ENCODE peak calls at places on chromosomes 4 and X, in five cellular contexts. V is AG04449, N is neural progenitor cell, T is mucosa of descending colon, R is adrenal gland. K is an unnamed sample.

GRCh38 chr4:121811122-121811521 is 10.0 kb downstream of the EXOSC9 start:
- DNase-seq in V (no peak), N (no peak), T (no peak), R (no peak), K (no peak)

GRCh38 chr4:182189107-182189878 is 53.9 kb upstream of the TENM3 start:
- DNase-seq in V (peak), N (no peak), T (no peak), R (peak), K (peak)

GRCh38 chr4:25857403-25857802 is 5.4 kb downstream of the SEL1L3 start:
- DNase-seq in V (no peak), N (no peak), T (no peak), R (no peak), K (no peak)

GRCh38 chr4:786861-787300 is 39.0 kb downstream of the CPLX1 start:
- DNase-seq in V (no peak), N (no peak), T (no peak), R (peak), K (no peak)

GRCh38 chr4:137678796-137679195 is 146.5 kb upstream of the PCDH18 start:
- DNase-seq in V (no peak), N (no peak), T (no peak), R (no peak), K (no peak)

GRCh38 chr4:95510877-95511276 is 37.9 kb downstream of the UNC5C start:
- DNase-seq in V (no peak), N (no peak), T (no peak), R (peak), K (no peak)

GRCh38 chr4:76420901-76421581 is at the start of gene CCDC158:
- DNase-seq in V (no peak), N (no peak), T (no peak), R (peak), K (no peak)

GRCh38 chr4:81466841-81467671 is 4.7 kb downstream of the RASGEF1B start:
- DNase-seq in V (peak), N (peak), T (no peak), R (peak), K (peak)

GRCh38 chrX:154724999-154725756 is 25.7 kb downstream of the GAB3 start:
- DNase-seq in V (no peak), N (no peak), T (no peak), R (no peak), K (no peak)

GRCh38 chr4:168633474-168633873 is 136.6 kb downstream of the PALLD start:
- DNase-seq in V (no peak), N (no peak), T (no peak), R (no peak), K (no peak)

GRCh38 chrX:83510466-83511181 is 2.5 kb downstream of the POU3F4 start:
- DNase-seq in V (no peak), N (peak), T (no peak), R (no peak), K (no peak)

GRCh38 chr4:19651481-19651880 is 600.2 kb upstream of the SLIT2 start:
- DNase-seq in V (no peak), N (no peak), T (no peak), R (no peak), K (no peak)

GRCh38 chr4:143338313-143338712 is 1.6 kb downstream of the GAB1 start:
- DNase-seq in V (no peak), N (no peak), T (no peak), R (no peak), K (no peak)

GRCh38 chr4:31391976-31392375 is 671.8 kb downstream of the PCDH7 start:
- DNase-seq in V (no peak), N (no peak), T (no peak), R (no peak), K (no peak)

GRCh38 chr4:20395160-20395773 is 143.6 kb downstream of the SLIT2 start:
- DNase-seq in V (no peak), N (peak), T (no peak), R (peak), K (peak)

GRCh38 chr4:2058264-2059033 is 678 bp upstream of the NAT8L start:
- DNase-seq in V (no peak), N (peak), T (peak), R (peak), K (no peak)

GRCh38 chr4:3416270-3416669 is 25.5 kb upstream of the HGFAC start:
- DNase-seq in V (no peak), N (no peak), T (no peak), R (no peak), K (no peak)

GRCh38 chr4:159594576-159594975 is 491.7 kb downstream of the RAPGEF2 start:
- DNase-seq in V (no peak), N (peak), T (no peak), R (no peak), K (no peak)

GRCh38 chrX:109519001-109519400 is 17.6 kb upstream of the NXT2 start:
- DNase-seq in V (no peak), N (no peak), T (no peak), R (no peak), K (no peak)

GRCh38 chrX:110015027-110015426 is 12.1 kb downstream of the TMEM164 start:
- DNase-seq in V (no peak), N (no peak), T (no peak), R (no peak), K (no peak)

GRCh38 chr4:172654482-172654881 is 514.1 kb upstream of the GALNT7 start:
- DNase-seq in V (no peak), N (no peak), T (no peak), R (no peak), K (no peak)

GRCh38 chr4:47623916-47624554 is 139.0 kb downstream of the ATP10D start:
- DNase-seq in V (peak), N (no peak), T (no peak), R (no peak), K (no peak)

GRCh38 chr4:108779958-108780357 is 17.1 kb upstream of the ETNPPL start:
- DNase-seq in V (no peak), N (no peak), T (no peak), R (no peak), K (no peak)

GRCh38 chr4:65259251-65259650 is 411.0 kb downstream of the EPHA5 start:
- DNase-seq in V (no peak), N (no peak), T (no peak), R (no peak), K (no peak)

GRCh38 chr4:120130786-120131185 is 64.1 kb upstream of the MAD2L1 start:
- DNase-seq in V (no peak), N (no peak), T (no peak), R (no peak), K (no peak)

GRCh38 chrX:129833153-129834004 is 10.3 kb downstream of the ZDHHC9 start:
- DNase-seq in V (peak), N (no peak), T (no peak), R (no peak), K (no peak)

GRCh38 chr4:111483375-111484169 is 661.7 kb upstream of the FAM241A start:
- DNase-seq in V (no peak), N (no peak), T (peak), R (no peak), K (no peak)

GRCh38 chrX:119721926-119722325 is 29.0 kb upstream of the SEPTIN6 start:
- DNase-seq in V (no peak), N (no peak), T (no peak), R (no peak), K (no peak)

GRCh38 chrX:1239681-1240142 is 27.3 kb upstream of the CRLF2 start:
- DNase-seq in V (no peak), N (no peak), T (peak), R (peak), K (no peak)

GRCh38 chr4:118338981-118339765 is 13.6 kb downstream of the PRSS12 start:
- DNase-seq in V (no peak), N (no peak), T (no peak), R (no peak), K (no peak)

GRCh38 chrX:152642931-152643525 is 5.3 kb downstream of the GABRQ start:
- DNase-seq in V (no peak), N (no peak), T (no peak), R (no peak), K (no peak)

GRCh38 chr4:142817442-142817841 is 28.7 kb downstream of the INPP4B start:
- DNase-seq in V (peak), N (peak), T (no peak), R (no peak), K (peak)

GRCh38 chrX:63350551-63350950 is 581 bp downstream of the SPIN4 start:
- DNase-seq in V (no peak), N (peak), T (peak), R (peak), K (peak)

GRCh38 chr4:75490155-75490554 is 24.0 kb downstream of the RCHY1 start:
- DNase-seq in V (no peak), N (peak), T (no peak), R (no peak), K (no peak)

GRCh38 chr4:185896832-185897475 is 85.0 kb upstream of the SORBS2 start:
- DNase-seq in V (no peak), N (no peak), T (no peak), R (no peak), K (no peak)

GRCh38 chr4:175035907-175036306 is 117.7 kb downstream of the ADAM29 start:
- DNase-seq in V (peak), N (no peak), T (no peak), R (no peak), K (no peak)

DNA sequence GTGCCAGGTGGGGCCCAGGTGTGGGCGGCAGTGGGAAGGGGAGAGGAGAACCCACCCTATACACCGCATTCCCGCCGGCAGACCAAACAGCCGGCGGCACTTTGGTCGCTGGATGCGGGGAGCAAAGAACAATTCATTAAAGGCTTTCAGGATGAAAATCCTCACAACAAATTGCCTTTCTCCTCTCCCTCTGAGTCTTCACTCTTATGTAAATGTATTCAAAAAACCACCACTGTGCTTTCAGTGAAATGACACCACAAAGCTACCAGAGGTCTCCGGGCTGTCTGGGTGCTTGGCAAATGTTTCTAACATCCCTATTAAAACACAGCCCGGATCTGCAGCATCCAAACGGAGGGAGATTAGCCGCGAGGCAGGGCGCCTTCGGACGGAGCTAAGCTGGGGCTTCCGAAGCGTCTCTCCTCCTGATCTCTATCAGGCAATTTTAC is 171.8 kb upstream of the TBL1X start:
- DNase-seq in V (no peak), N (peak), T (no peak), R (no peak), K (no peak)
- H3K4me3 ChIP-seq in V (no peak), N (peak), T (no peak), R (no peak), K (no peak)

DNA sequence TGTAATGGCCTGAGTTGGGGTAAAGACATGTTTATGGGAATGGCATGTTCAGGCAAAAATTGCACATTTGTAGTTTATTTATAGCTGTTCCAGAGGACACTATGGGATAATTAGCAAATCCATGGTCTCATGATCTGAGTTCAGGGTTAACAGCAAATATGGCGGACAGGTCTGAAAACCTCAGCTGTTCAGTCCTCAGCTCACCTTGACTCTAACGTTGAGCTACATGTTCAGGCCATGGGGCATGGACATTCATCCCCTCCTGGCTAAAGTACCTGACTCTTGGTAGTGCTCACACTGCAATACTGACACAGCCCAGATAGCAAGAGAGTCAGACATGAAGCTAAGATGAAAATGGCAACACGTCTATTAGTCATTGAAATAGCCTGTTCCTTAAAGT is 161.6 kb upstream of the GPC4 start:
- DNase-seq in V (no peak), N (no peak), T (no peak), R (no peak), K (no peak)
- H3K4me3 ChIP-seq in V (no peak), N (no peak), T (no peak), R (no peak), K (no peak)

GRCh38 chrX:54494166-54494969 is 1.7 kb downstream of the FGD1 start:
- DNase-seq in V (no peak), N (no peak), T (no peak), R (no peak), K (no peak)
- H3K4me3 ChIP-seq in V (peak), N (peak), T (no peak), R (peak), K (peak)

GRCh38 chrX:150361777-150362351 is 1.3 kb upstream of the MAMLD1 start:
- DNase-seq in V (no peak), N (peak), T (peak), R (peak), K (no peak)
- H3K4me3 ChIP-seq in V (peak), N (peak), T (no peak), R (peak), K (peak)

DNA sequence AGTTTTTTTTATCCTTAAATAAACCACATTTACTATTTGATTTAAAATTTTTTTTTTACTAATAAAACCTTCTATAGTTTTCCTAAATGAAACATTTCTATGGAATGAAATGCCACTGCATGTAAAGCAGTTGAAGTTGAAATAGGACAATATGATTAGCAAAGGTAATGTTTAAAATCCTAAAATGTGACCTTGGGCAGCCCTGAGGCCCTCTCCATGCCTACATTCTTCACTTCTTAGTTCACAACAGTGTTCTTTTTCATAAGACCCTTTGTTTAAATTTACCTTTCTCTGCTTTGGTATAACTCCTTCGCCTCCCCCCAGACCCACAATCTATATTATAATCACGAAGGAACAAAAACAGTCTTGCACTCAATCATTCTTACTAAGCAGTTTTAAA is 124.4 kb upstream of the NAP1L5 start:
- DNase-seq in V (no peak), N (no peak), T (no peak), R (no peak), K (no peak)
- H3K4me3 ChIP-seq in V (peak), N (peak), T (peak), R (peak), K (no peak)

GRCh38 chr4:36209941-36210663 is 34.2 kb downstream of the ARAP2 start:
- DNase-seq in V (no peak), N (no peak), T (no peak), R (no peak), K (no peak)

GRCh38 chr4:36214735-36215485 is 29.4 kb downstream of the ARAP2 start:
- DNase-seq in V (no peak), N (no peak), T (no peak), R (no peak), K (no peak)

GRCh38 chr4:36218121-36218520 is 26.2 kb downstream of the ARAP2 start:
- DNase-seq in V (no peak), N (no peak), T (no peak), R (no peak), K (no peak)

GRCh38 chr4:36215627-36216026 is 28.7 kb downstream of the ARAP2 start:
- DNase-seq in V (no peak), N (no peak), T (no peak), R (no peak), K (no peak)

GRCh38 chr4:36213956-36214355 is 30.4 kb downstream of the ARAP2 start:
- DNase-seq in V (no peak), N (no peak), T (no peak), R (no peak), K (no peak)
- H3K4me3 ChIP-seq in V (no peak), N (no peak), T (no peak), R (no peak), K (no peak)

DNA sequence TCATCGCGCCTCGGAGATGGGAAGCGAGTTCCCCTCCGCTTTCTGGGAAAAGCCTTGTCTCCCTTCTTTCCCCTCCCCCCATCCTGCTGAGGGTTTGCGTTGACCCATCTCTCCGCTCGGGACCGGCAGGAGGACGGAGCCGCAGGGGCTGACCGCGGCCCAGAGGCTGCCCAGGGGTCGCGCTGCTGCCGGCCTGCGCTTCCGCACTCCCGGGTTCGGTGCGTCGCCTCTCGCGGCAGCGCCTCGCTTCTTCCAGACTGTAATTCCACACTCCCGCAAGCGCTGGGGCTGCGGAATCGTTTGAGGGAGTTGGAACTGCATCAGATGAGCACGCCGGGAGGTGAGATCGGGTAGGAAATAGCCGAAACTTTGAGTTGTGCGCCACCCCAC is 88.3 kb downstream of the BCOR start:
- DNase-seq in V (no peak), N (peak), T (no peak), R (no peak), K (no peak)
- H3K4me3 ChIP-seq in V (no peak), N (peak), T (no peak), R (no peak), K (no peak)

DNA sequence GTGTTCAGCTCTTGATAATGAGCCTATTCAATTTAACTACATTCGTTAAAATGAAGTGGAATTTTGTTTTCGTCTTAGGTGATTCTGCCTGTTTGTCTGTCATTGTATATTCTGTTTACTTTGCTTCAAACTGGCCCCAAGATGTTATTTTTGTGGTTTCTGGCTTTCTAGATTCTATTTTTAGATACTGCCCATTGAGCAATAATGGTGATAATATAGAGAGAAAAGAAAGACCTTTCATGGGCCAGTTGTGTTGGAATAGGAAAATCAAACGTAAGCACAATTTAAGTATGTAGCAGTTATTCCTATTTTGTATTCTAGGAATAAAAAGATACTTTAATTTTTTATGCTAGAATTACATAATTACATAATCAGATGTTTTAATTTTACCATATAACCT is 4.0 kb downstream of the CDKN2AIP start:
- DNase-seq in V (no peak), N (no peak), T (no peak), R (no peak), K (no peak)
- H3K4me3 ChIP-seq in V (no peak), N (no peak), T (no peak), R (no peak), K (no peak)

DNA sequence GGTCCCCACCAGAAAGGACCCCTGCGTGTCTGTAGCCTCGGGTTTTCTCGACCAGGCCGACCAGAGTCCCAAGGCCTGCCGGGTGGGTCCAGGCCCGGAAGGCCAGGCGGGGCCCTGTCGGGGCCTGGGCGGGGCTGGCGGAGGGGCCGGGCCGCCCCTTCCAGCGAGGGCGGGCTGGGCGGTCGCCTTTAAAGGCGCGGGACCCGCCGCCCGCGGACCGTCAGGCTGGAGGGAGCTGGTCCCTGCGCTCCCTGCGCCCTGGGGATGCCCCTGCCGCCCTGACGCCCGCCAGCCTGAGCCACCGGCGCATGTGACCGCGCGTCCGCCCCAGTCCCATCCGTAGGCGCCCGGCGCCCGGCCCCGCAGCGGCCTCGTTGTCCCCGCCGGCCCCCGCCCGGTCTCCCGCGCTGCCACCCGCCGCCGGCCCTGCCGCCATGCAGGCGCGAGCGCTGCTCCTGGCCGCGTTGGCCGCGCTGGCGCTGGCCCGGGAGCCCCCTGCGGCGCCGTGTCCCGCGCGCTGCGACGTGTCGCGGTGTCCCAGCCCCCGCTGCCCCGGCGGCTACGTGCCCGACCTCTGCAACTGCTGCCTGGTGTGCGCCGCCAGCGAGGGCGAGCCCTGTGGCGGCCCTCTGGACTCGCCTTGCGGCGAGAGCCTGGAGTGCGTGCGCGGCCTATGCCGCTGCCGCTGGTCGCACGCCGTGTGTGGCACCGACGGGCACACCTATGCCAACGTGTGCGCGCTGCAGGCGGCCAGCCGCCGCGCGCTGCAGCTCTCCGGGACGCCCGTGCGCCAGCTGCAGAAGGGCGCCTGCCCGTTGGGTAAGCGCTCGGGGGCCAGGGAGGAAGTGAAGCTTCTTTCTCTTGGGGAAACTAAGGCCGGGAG is at the start of gene HTRA3:
- DNase-seq in V (no peak), N (peak), T (no peak), R (peak), K (no peak)
- H3K4me3 ChIP-seq in V (peak), N (peak), T (no peak), R (peak), K (peak)

DNA sequence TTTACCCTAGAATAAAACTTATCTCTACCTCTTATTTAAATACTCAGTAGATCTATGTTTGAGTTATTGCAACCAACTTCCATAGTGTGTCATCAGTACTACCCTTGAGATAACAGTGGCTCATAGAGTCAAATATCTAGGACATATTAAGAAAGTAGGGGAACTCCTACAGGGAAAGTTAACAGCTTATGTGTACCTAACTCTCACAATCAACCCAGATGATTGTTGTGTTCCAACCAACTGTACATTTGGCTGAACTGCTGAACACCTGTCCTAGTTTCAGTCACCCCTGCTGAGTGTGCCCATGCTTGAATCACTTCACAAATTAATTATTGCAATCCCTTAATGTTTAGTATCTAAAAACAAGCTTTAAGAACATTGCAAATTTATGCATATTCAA is 244.2 kb upstream of the GRID2 start:
- DNase-seq in V (no peak), N (no peak), T (no peak), R (no peak), K (no peak)
- H3K4me3 ChIP-seq in V (no peak), N (no peak), T (no peak), R (no peak), K (no peak)

K was measured in HFF-Myc.